ENCODE peak calls at places on chromosome 10, in seven cellular contexts. One of them, this sample, is unnamed.

GRCh38 chr10:113992601-113993011 is 51.1 kb upstream of the ADRB1 start:
- DNase-seq in spleen: no peak
- DNase-seq in transverse colon: no peak
- DNase-seq in A549: no peak
- DNase-seq in IMR-90: no peak
- DNase-seq in tibial nerve: no peak
- DNase-seq in sigmoid colon: peak
- DNase-seq in this sample: no peak

GRCh38 chr10:1739751-1740150 is 2.4 kb upstream of the ADARB2 start:
- DNase-seq in spleen: no peak
- DNase-seq in transverse colon: no peak
- DNase-seq in A549: no peak
- DNase-seq in IMR-90: no peak
- DNase-seq in sigmoid colon: no peak
- DNase-seq in tibial nerve: no peak
- DNase-seq in this sample: no peak

GRCh38 chr10:101012525-101013364 is 13.1 kb downstream of the LZTS2 start:
- DNase-seq in tibial nerve: peak
- DNase-seq in IMR-90: peak
- DNase-seq in transverse colon: peak
- DNase-seq in A549: peak
- DNase-seq in spleen: peak
- DNase-seq in sigmoid colon: peak
- DNase-seq in this sample: peak

GRCh38 chr10:20596911-20597310 is 300.2 kb downstream of the NEBL start:
- DNase-seq in transverse colon: no peak
- DNase-seq in sigmoid colon: no peak
- DNase-seq in spleen: no peak
- DNase-seq in IMR-90: no peak
- DNase-seq in tibial nerve: no peak
- DNase-seq in A549: no peak
- DNase-seq in this sample: no peak

GRCh38 chr10:102299873-102300272 is 54.5 kb downstream of the GBF1 start:
- DNase-seq in tibial nerve: no peak
- DNase-seq in transverse colon: no peak
- DNase-seq in spleen: no peak
- DNase-seq in A549: no peak
- DNase-seq in IMR-90: peak
- DNase-seq in sigmoid colon: no peak
- DNase-seq in this sample: no peak

GRCh38 chr10:51215956-51216834 is 141.9 kb downstream of the PRKG1 start:
- DNase-seq in transverse colon: no peak
- DNase-seq in tibial nerve: no peak
- DNase-seq in IMR-90: peak
- DNase-seq in A549: no peak
- DNase-seq in spleen: no peak
- DNase-seq in sigmoid colon: no peak
- DNase-seq in this sample: no peak

GRCh38 chr10:77223532-77224460 is 413.8 kb downstream of the KCNMA1 start:
- DNase-seq in transverse colon: no peak
- DNase-seq in sigmoid colon: peak
- DNase-seq in IMR-90: no peak
- DNase-seq in A549: no peak
- DNase-seq in tibial nerve: no peak
- DNase-seq in spleen: no peak
- DNase-seq in this sample: no peak

GRCh38 chr10:15137636-15138035 is 30.9 kb downstream of the NMT2 start:
- DNase-seq in tibial nerve: no peak
- DNase-seq in spleen: no peak
- DNase-seq in sigmoid colon: no peak
- DNase-seq in A549: no peak
- DNase-seq in IMR-90: no peak
- DNase-seq in transverse colon: no peak
- DNase-seq in this sample: no peak

GRCh38 chr10:114045071-114045737 is 1.5 kb downstream of the ADRB1 start:
- DNase-seq in transverse colon: peak
- DNase-seq in tibial nerve: no peak
- DNase-seq in spleen: peak
- DNase-seq in IMR-90: no peak
- DNase-seq in sigmoid colon: peak
- DNase-seq in A549: no peak
- DNase-seq in this sample: no peak

GRCh38 chr10:71259815-71260501 is 47.6 kb downstream of the UNC5B start:
- DNase-seq in tibial nerve: no peak
- DNase-seq in IMR-90: no peak
- DNase-seq in sigmoid colon: no peak
- DNase-seq in A549: no peak
- DNase-seq in spleen: no peak
- DNase-seq in transverse colon: peak
- DNase-seq in this sample: no peak

GRCh38 chr10:117878626-117879025 is 168.1 kb downstream of the RAB11FIP2 start:
- DNase-seq in tibial nerve: no peak
- DNase-seq in spleen: no peak
- DNase-seq in transverse colon: no peak
- DNase-seq in sigmoid colon: no peak
- DNase-seq in A549: no peak
- DNase-seq in IMR-90: no peak
- DNase-seq in this sample: no peak

GRCh38 chr10:21523557-21524008 is 1.9 kb downstream of the SKIDA1 start:
- DNase-seq in transverse colon: no peak
- DNase-seq in spleen: no peak
- DNase-seq in tibial nerve: no peak
- DNase-seq in sigmoid colon: no peak
- DNase-seq in A549: no peak
- DNase-seq in IMR-90: peak
- DNase-seq in this sample: no peak

GRCh38 chr10:35735412-35735811 is 93.3 kb upstream of the FZD8 start:
- DNase-seq in A549: peak
- DNase-seq in sigmoid colon: no peak
- DNase-seq in spleen: no peak
- DNase-seq in tibial nerve: no peak
- DNase-seq in transverse colon: no peak
- DNase-seq in IMR-90: peak
- DNase-seq in this sample: no peak

GRCh38 chr10:97713828-97714400 is 384 bp downstream of the MARVELD1 start:
- DNase-seq in tibial nerve: peak
- DNase-seq in transverse colon: peak
- DNase-seq in IMR-90: peak
- DNase-seq in sigmoid colon: peak
- DNase-seq in spleen: peak
- DNase-seq in A549: peak
- DNase-seq in this sample: peak

GRCh38 chr10:52216852-52217251 is 97.2 kb upstream of the DKK1 start:
- DNase-seq in spleen: no peak
- DNase-seq in transverse colon: peak
- DNase-seq in IMR-90: peak
- DNase-seq in A549: no peak
- DNase-seq in tibial nerve: no peak
- DNase-seq in sigmoid colon: no peak
- DNase-seq in this sample: no peak

GRCh38 chr10:46052791-46053375 is 6.8 kb upstream of the MSMB start:
- DNase-seq in sigmoid colon: no peak
- DNase-seq in A549: no peak
- DNase-seq in spleen: no peak
- DNase-seq in IMR-90: no peak
- DNase-seq in tibial nerve: no peak
- DNase-seq in transverse colon: no peak
- DNase-seq in this sample: no peak

GRCh38 chr10:125127986-125128385 is 32.4 kb downstream of the CTBP2 start:
- DNase-seq in IMR-90: no peak
- DNase-seq in sigmoid colon: no peak
- DNase-seq in transverse colon: no peak
- DNase-seq in tibial nerve: no peak
- DNase-seq in A549: no peak
- DNase-seq in spleen: peak
- DNase-seq in this sample: no peak

GRCh38 chr10:125992244-125992643 is 95.9 kb downstream of the FANK1 start:
- DNase-seq in spleen: no peak
- DNase-seq in transverse colon: no peak
- DNase-seq in sigmoid colon: no peak
- DNase-seq in A549: no peak
- DNase-seq in tibial nerve: no peak
- DNase-seq in IMR-90: no peak
- DNase-seq in this sample: no peak

GRCh38 chr10:109889867-109890266 is 33.4 kb downstream of the XPNPEP1 start:
- DNase-seq in sigmoid colon: no peak
- DNase-seq in spleen: no peak
- DNase-seq in A549: no peak
- DNase-seq in tibial nerve: no peak
- DNase-seq in transverse colon: no peak
- DNase-seq in IMR-90: peak
- DNase-seq in this sample: peak

GRCh38 chr10:75399461-75400162 is 2.0 kb downstream of the ZNF503 start:
- DNase-seq in A549: peak
- DNase-seq in tibial nerve: peak
- DNase-seq in IMR-90: peak
- DNase-seq in sigmoid colon: peak
- DNase-seq in transverse colon: peak
- DNase-seq in spleen: peak
- DNase-seq in this sample: peak

GRCh38 chr10:103481974-103482531 is 3.0 kb upstream of the CALHM3 start:
- DNase-seq in tibial nerve: no peak
- DNase-seq in spleen: no peak
- DNase-seq in sigmoid colon: no peak
- DNase-seq in IMR-90: peak
- DNase-seq in A549: peak
- DNase-seq in transverse colon: no peak
- DNase-seq in this sample: peak

GRCh38 chr10:89516149-89516832 is 19.1 kb downstream of the SLC16A12 start:
- DNase-seq in IMR-90: peak
- DNase-seq in transverse colon: peak
- DNase-seq in A549: peak
- DNase-seq in spleen: no peak
- DNase-seq in sigmoid colon: peak
- DNase-seq in tibial nerve: peak
- DNase-seq in this sample: no peak

GRCh38 chr10:89518876-89519842 is 16.2 kb downstream of the SLC16A12 start:
- DNase-seq in IMR-90: peak
- DNase-seq in spleen: no peak
- DNase-seq in A549: no peak
- DNase-seq in tibial nerve: no peak
- DNase-seq in sigmoid colon: peak
- DNase-seq in transverse colon: no peak
- DNase-seq in this sample: no peak

GRCh38 chr10:89518108-89518507 is 17.3 kb downstream of the SLC16A12 start:
- DNase-seq in A549: no peak
- DNase-seq in spleen: no peak
- DNase-seq in IMR-90: no peak
- DNase-seq in transverse colon: no peak
- DNase-seq in tibial nerve: no peak
- DNase-seq in sigmoid colon: no peak
- DNase-seq in this sample: no peak

GRCh38 chr10:89513206-89513605 is 22.2 kb downstream of the SLC16A12 start:
- DNase-seq in tibial nerve: no peak
- DNase-seq in spleen: no peak
- DNase-seq in A549: no peak
- DNase-seq in IMR-90: no peak
- DNase-seq in transverse colon: no peak
- DNase-seq in sigmoid colon: no peak
- DNase-seq in this sample: no peak

DNA sequence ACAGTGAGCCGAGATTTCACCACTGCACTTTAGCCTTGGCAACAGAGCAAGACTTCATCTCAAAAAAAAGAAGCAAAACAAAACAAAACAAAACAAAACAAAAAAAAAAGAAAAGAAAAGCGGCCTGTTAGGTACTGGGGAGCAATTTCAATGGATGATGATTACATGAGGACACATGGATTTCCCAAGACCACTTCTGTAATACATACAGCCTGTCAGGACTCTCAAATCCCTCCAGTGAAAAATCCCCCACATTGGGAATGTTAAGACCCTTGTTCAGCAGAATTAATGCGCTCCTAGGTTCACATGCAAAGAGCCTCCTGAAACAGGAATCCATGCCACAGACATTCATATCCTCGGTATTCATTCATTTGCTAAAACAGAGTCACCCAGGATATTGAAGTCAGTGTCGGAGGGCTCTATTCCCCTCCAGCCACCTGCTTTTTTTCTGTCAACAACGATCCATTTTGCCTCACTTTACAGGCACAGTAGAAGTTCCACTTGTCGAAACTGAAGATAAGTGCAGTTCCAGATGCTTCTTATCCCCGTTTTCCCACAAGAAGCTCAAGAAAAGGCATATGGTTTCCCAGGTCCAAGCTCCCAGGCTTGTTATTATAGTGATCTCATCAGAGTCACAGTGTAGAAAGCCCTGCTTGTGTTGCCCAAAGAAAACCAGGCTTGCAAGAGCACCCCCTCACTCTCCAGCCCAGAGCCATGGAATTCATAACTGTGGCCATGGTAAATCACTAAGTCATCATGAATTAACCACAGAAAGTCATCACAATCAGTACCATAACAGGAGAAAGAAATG is 20.2 kb downstream of the SLC16A12 start:
- DNase-seq in A549: no peak
- DNase-seq in IMR-90: peak
- DNase-seq in tibial nerve: no peak
- DNase-seq in sigmoid colon: no peak
- DNase-seq in transverse colon: no peak
- DNase-seq in spleen: no peak
- DNase-seq in this sample: no peak
- TF ChIP-seq POLR2A in A549: no peak
- TF ChIP-seq POLR2A in IMR-90: peak
- TF ChIP-seq POLR2A in tibial nerve: no peak
- TF ChIP-seq POLR2A in sigmoid colon: no peak
- TF ChIP-seq POLR2A in transverse colon: no peak
- TF ChIP-seq POLR2A in spleen: no peak
- TF ChIP-seq POLR2A in this sample: no peak

GRCh38 chr10:24383681-24384106 is 174.8 kb downstream of the KIAA1217 start:
- DNase-seq in IMR-90: peak
- DNase-seq in A549: peak
- DNase-seq in transverse colon: peak
- DNase-seq in tibial nerve: peak
- DNase-seq in sigmoid colon: peak
- DNase-seq in spleen: no peak
- DNase-seq in this sample: peak
- TF ChIP-seq POLR2A in IMR-90: no peak
- TF ChIP-seq POLR2A in A549: no peak
- TF ChIP-seq POLR2A in transverse colon: no peak
- TF ChIP-seq POLR2A in tibial nerve: no peak
- TF ChIP-seq POLR2A in sigmoid colon: no peak
- TF ChIP-seq POLR2A in spleen: no peak
- TF ChIP-seq POLR2A in this sample: no peak

DNA sequence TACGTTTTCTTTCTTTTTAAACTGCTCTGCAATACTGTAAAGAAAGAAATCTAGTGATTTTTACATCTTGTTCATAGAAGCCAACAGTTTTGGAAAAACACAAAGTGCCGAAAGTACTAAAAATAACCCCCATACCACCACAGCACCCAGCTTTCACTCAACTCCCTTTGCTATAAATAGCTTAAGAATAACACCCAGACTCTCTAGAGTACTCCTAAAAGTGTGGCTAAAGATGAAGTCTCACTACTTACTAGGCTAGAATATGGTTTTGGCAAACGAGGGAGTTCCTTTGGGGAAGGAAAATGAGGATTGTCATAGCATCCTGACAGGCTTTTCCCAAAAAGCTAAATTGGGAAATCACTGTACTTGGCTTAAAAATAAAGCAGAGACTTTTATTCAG is 151.8 kb upstream of the ANK3 start:
- DNase-seq in tibial nerve: no peak
- DNase-seq in transverse colon: no peak
- DNase-seq in spleen: no peak
- DNase-seq in A549: no peak
- DNase-seq in IMR-90: no peak
- DNase-seq in sigmoid colon: no peak
- DNase-seq in this sample: no peak
- TF ChIP-seq POLR2A in tibial nerve: no peak
- TF ChIP-seq POLR2A in transverse colon: no peak
- TF ChIP-seq POLR2A in spleen: no peak
- TF ChIP-seq POLR2A in A549: no peak
- TF ChIP-seq POLR2A in IMR-90: no peak
- TF ChIP-seq POLR2A in sigmoid colon: no peak
- TF ChIP-seq POLR2A in this sample: no peak

GRCh38 chr10:12129222-12130111 is at the start of gene SEC61A2:
- DNase-seq in sigmoid colon: peak
- DNase-seq in IMR-90: peak
- DNase-seq in spleen: peak
- DNase-seq in tibial nerve: peak
- DNase-seq in A549: peak
- DNase-seq in transverse colon: peak
- DNase-seq in this sample: peak
- TF ChIP-seq POLR2A in sigmoid colon: peak
- TF ChIP-seq POLR2A in IMR-90: peak
- TF ChIP-seq POLR2A in spleen: no peak
- TF ChIP-seq POLR2A in tibial nerve: peak
- TF ChIP-seq POLR2A in A549: peak
- TF ChIP-seq POLR2A in transverse colon: peak
- TF ChIP-seq POLR2A in this sample: peak